ENCODE peak calls at places on chromosomes 6 and 20, in four cellular contexts. H is aorta; S is activated CD4-positive, alpha-beta T cell treated with anti-CD3 and anti-CD28 coated beads, Interleukin-2, amount 10 ng/mL, durations not matched to agents 7 days and 5 days; G is uterus. E is an unnamed sample.

GRCh38 chr20:39269031-39269461 is 306.9 kb downstream of the DHX35 start:
- DNase-seq in S (peak; percentile 43), H (peak; percentile 84), G (peak; percentile 35), E (peak; percentile 41)

GRCh38 chr20:14820771-14821170 is 483.4 kb upstream of the FLRT3 start:
- DNase-seq in H (no peak), S (no peak), G (no peak), E (no peak)

GRCh38 chr20:36538026-36538764 is 3.1 kb upstream of the MYL9 start:
- DNase-seq in G (no peak), H (peak; percentile 51), S (no peak), E (no peak)

GRCh38 chr6:28371706-28372451 is 22.1 kb downstream of the ZKSCAN3 start:
- DNase-seq in G (no peak), S (no peak), H (no peak), E (no peak)

GRCh38 chr20:61256365-61256764 is 4.3 kb downstream of the CDH4 start:
- DNase-seq in S (no peak), G (no peak), H (no peak), E (no peak)

GRCh38 chr6:116280161-116280959 is 630 bp upstream of the TSPYL1 start:
- DNase-seq in S (no peak), G (no peak), H (no peak), E (no peak)

GRCh38 chr6:3526962-3527796 is 70.3 kb upstream of the SLC22A23 start:
- DNase-seq in S (no peak), G (no peak), H (no peak), E (no peak)

GRCh38 chr6:139583420-139583819 is 209.0 kb upstream of the CITED2 start:
- DNase-seq in H (no peak), S (no peak), G (no peak), E (no peak)

GRCh38 chr6:150667977-150668716 is 68.5 kb downstream of the PLEKHG1 start:
- DNase-seq in S (no peak), H (peak; percentile 94), G (peak; percentile 90), E (no peak)

GRCh38 chr6:45192556-45192955 is 135.6 kb upstream of the RUNX2 start:
- DNase-seq in H (no peak), S (no peak), G (no peak), E (no peak)

GRCh38 chr20:50821257-50821921 is 26.5 kb downstream of the BCAS4 start:
- DNase-seq in H (no peak), S (no peak), G (no peak), E (no peak)

GRCh38 chr6:15443119-15443518 is 197.2 kb downstream of the JARID2 start:
- DNase-seq in S (no peak), H (no peak), G (no peak), E (no peak)

GRCh38 chr6:24495516-24495847 is 713 bp downstream of the ALDH5A1 start:
- DNase-seq in H (peak; percentile 83), G (peak; percentile 50), S (peak; percentile 37), E (no peak)

GRCh38 chr6:102936959-102937358 is 1543.5 kb downstream of the GRIK2 start:
- DNase-seq in G (no peak), S (no peak), H (no peak), E (no peak)

GRCh38 chr6:52333840-52334200 is 28.1 kb upstream of the PAQR8 start:
- DNase-seq in H (no peak), G (no peak), S (peak; percentile 16), E (no peak)

GRCh38 chr6:152098683-152099082 is 291.2 kb downstream of the ESR1 start:
- DNase-seq in H (no peak), S (no peak), G (no peak), E (no peak)

GRCh38 chr6:150539568-150539967 is 60.1 kb upstream of the PLEKHG1 start:
- DNase-seq in S (no peak), H (no peak), G (no peak), E (no peak)

GRCh38 chr20:45958593-45958992 is 13.4 kb downstream of the ZNF335 start:
- DNase-seq in H (peak; percentile 4), G (no peak), S (no peak), E (no peak)

GRCh38 chr20:12207875-12208274 is 290.2 kb downstream of the BTBD3 start:
- DNase-seq in S (no peak), G (no peak), H (no peak), E (peak; percentile 5)

GRCh38 chr6:64034840-64035656 is 399.4 kb downstream of the PHF3 start:
- DNase-seq in G (no peak), S (no peak), H (no peak), E (no peak)

E was measured in stimulated activated naive B cell treated with anti-CD40 and anti-IgM and Interleukin-4, amounts not matched to agents 10 μg/mL and 1 μg/mL and 100 μg/mL, for 72 hours.